ENCODE peak calls at places on chromosomes 5 and 9, in ten cellular contexts. R is GM03348; Q is activated CD4-positive, CD25-positive, alpha-beta regulatory T cell; J is activated CD4-positive, alpha-beta T cell treated with anti-CD3 and anti-CD28 coated beads, Interleukin-2, amount 50 U/mL, for 1 hour; G is left kidney; K is stimulated activated CD8-positive, alpha-beta memory T cell treated with anti-CD3 and anti-CD28 coated beads, Interleukin-7, amount 100 ng/mL, for 1 hour; O is GM12891; Z is stimulated activated CD4-positive, alpha-beta T cell treated with anti-CD3 and anti-CD28 coated beads, TNF-alpha, amount 100 ng/mL, for 24 hours; L is hippocampal formation; D is HS-5. P is an unnamed sample.

GRCh38 chr5:151661968-151662732 is 24.6 kb downstream of the SPARC start:
- DNase-seq in Z (no peak), J (no peak), K (no peak), L (no peak), Q (no peak), D (no peak), G (no peak), O (no peak), R (no peak), P (no peak)

GRCh38 chr5:112883192-112883591 is 22.1 kb downstream of the SRP19 start:
- DNase-seq in Z (no peak), K (no peak), D (no peak), L (no peak), R (no peak), J (no peak), G (no peak), Q (no peak), O (no peak), P (no peak)

GRCh38 chr9:129748249-129748648 is 4.6 kb downstream of the PTGES start:
- DNase-seq in Q (no peak), O (no peak), R (no peak), Z (no peak), K (no peak), J (no peak), D (no peak), G (no peak), L (no peak), P (no peak)

GRCh38 chr9:88476491-88477271 is 58.3 kb upstream of the NXNL2 start:
- DNase-seq in K (no peak), R (no peak), L (no peak), Z (no peak), O (no peak), G (no peak), Q (no peak), D (no peak), J (no peak), P (no peak)

GRCh38 chr5:72848474-72849428 is 32.3 kb downstream of the TNPO1 start:
- DNase-seq in Q (peak; percentile 24), Z (peak; percentile 26), D (no peak), K (no peak), R (peak; percentile 82), O (peak; percentile 37), G (peak; percentile 85), L (peak; percentile 52), J (peak; percentile 33), P (no peak)

GRCh38 chr9:104921067-104921741 is 6.8 kb downstream of the ABCA1 start:
- DNase-seq in Z (no peak), L (no peak), O (no peak), K (no peak), R (no peak), G (no peak), J (no peak), D (no peak), Q (no peak), P (no peak)

GRCh38 chr5:61731946-61732314 is 399.9 kb downstream of the ZSWIM6 start:
- DNase-seq in Q (no peak), K (no peak), O (no peak), J (no peak), L (no peak), G (peak; percentile 44), Z (no peak), R (no peak), D (no peak), P (no peak)

GRCh38 chr5:147455321-147455720 is 54.5 kb downstream of the DPYSL3 start:
- DNase-seq in G (no peak), Z (no peak), K (no peak), R (peak; percentile 70), J (no peak), D (no peak), O (no peak), L (no peak), Q (no peak), P (peak; percentile 98)

GRCh38 chr5:103475629-103476240 is 86.9 kb downstream of the NUDT12 start:
- DNase-seq in K (no peak), Z (no peak), D (no peak), G (peak; percentile 70), L (no peak), R (peak; percentile 43), Q (no peak), J (no peak), O (no peak), P (peak; percentile 34)

GRCh38 chr5:143066556-143067281 is 296.5 kb downstream of the ARHGAP26 start:
- DNase-seq in O (no peak), D (no peak), G (peak; percentile 57), R (no peak), Q (no peak), J (no peak), K (no peak), L (no peak), Z (peak; percentile 8), P (peak; percentile 67)

GRCh38 chr5:174849426-174849825 is 125.0 kb downstream of the MSX2 start:
- DNase-seq in D (no peak), L (no peak), K (no peak), R (no peak), Z (no peak), O (no peak), Q (no peak), G (no peak), J (no peak), P (no peak)

GRCh38 chr5:109041319-109041718 is 293.6 kb downstream of the FER start:
- DNase-seq in R (no peak), J (no peak), Q (no peak), L (no peak), Z (no peak), D (no peak), K (no peak), G (no peak), O (no peak), P (no peak)

GRCh38 chr9:20280330-20280729 is 342.0 kb downstream of the MLLT3 start:
- DNase-seq in Z (no peak), J (no peak), L (no peak), K (no peak), D (no peak), O (no peak), Q (no peak), R (no peak), G (no peak), P (no peak)

GRCh38 chr5:120677481-120677880 is 213.4 kb downstream of the PRR16 start:
- DNase-seq in D (no peak), O (no peak), K (no peak), J (no peak), R (no peak), L (no peak), Z (no peak), G (no peak), Q (no peak), P (no peak)

GRCh38 chr9:87497604-87498045 is at the start of gene DAPK1:
- DNase-seq in J (no peak), R (peak; percentile 41), K (no peak), Z (no peak), G (peak; percentile 95), L (peak; percentile 31), Q (no peak), O (peak; percentile 29), D (no peak), P (peak; percentile 24)

GRCh38 chr9:124869466-124869985 is 7.6 kb downstream of the ARPC5L start:
- DNase-seq in R (peak; percentile 61), L (no peak), D (no peak), K (no peak), Z (no peak), Q (peak; percentile 17), O (no peak), G (peak; percentile 58), J (peak; percentile 40), P (no peak)

GRCh38 chr5:76771705-76772405 is 47.0 kb upstream of the F2RL1 start:
- DNase-seq in L (no peak), Z (no peak), O (no peak), R (no peak), K (no peak), J (no peak), G (peak; percentile 52), Q (no peak), D (no peak), P (no peak)

GRCh38 chr5:52757991-52758390 is 29.7 kb upstream of the ITGA1 start:
- DNase-seq in J (no peak), Z (no peak), L (no peak), Q (no peak), K (no peak), D (no peak), G (no peak), R (no peak), O (no peak), P (no peak)

GRCh38 chr9:95024097-95024671 is 293.3 kb downstream of the FANCC start:
- DNase-seq in K (no peak), G (peak; percentile 46), Q (no peak), J (no peak), L (peak; percentile 46), Z (no peak), O (no peak), R (no peak), D (no peak), P (peak; percentile 26)

GRCh38 chr5:140567871-140568270 is 3.2 kb downstream of the SLC35A4 start:
- DNase-seq in J (no peak), L (no peak), K (no peak), Z (no peak), Q (no peak), R (no peak), D (no peak), G (no peak), O (no peak), P (no peak)

GRCh38 chr5:106397700-106398099 is 1273.0 kb downstream of the EFNA5 start:
- DNase-seq in L (no peak), K (no peak), R (peak; percentile 48), D (peak; percentile 97), G (no peak), Z (no peak), J (no peak), Q (no peak), O (no peak), P (peak; percentile 77)

GRCh38 chr5:7850533-7851239 is at the start of gene CFAP90:
- DNase-seq in R (peak; percentile 46), O (no peak), J (no peak), Z (no peak), D (no peak), K (no peak), L (no peak), G (peak; percentile 95), Q (no peak), P (peak; percentile 27)

GRCh38 chr9:132162764-132163456 is 1.1 kb downstream of the NTNG2 start:
- DNase-seq in L (no peak), G (peak; percentile 45), K (no peak), O (no peak), R (no peak), Z (no peak), J (no peak), D (no peak), Q (no peak), P (no peak)

GRCh38 chr9:74847478-74848149 is 40.1 kb downstream of the TRPM6 start:
- DNase-seq in D (no peak), L (no peak), G (no peak), Z (no peak), Q (no peak), J (no peak), O (no peak), K (no peak), R (no peak), P (no peak)

GRCh38 chr5:157564149-157564711 is 11.3 kb downstream of the ADAM19 start:
- DNase-seq in Q (no peak), G (peak; percentile 37), Z (no peak), L (peak; percentile 24), R (no peak), O (no peak), K (no peak), J (no peak), D (no peak), P (no peak)

GRCh38 chr5:53373420-53374188 is 106.8 kb upstream of the FST start:
- DNase-seq in R (no peak), J (no peak), L (no peak), G (no peak), Q (no peak), O (no peak), K (no peak), D (no peak), Z (no peak), P (no peak)

GRCh38 chr9:92534199-92535159 is 1.3 kb downstream of the ECM2 start:
- DNase-seq in K (no peak), L (no peak), R (peak; percentile 22), J (no peak), O (no peak), D (no peak), Z (no peak), Q (no peak), G (no peak), P (no peak)

GRCh38 chr9:125649315-125649714 is 57.7 kb downstream of the MAPKAP1 start:
- DNase-seq in K (no peak), L (no peak), O (no peak), R (peak; percentile 85), D (peak; percentile 87), G (peak; percentile 10), Z (no peak), Q (no peak), J (no peak), P (peak; percentile 59)

P was measured in fibroblast of gingiva.